ENCODE peak calls at places on chromosome 1, in ten cellular contexts. E, C, S, R, X, F, N, A, I and K are unnamed samples.

GRCh38 chr1:205598841-205599666 is 32.8 kb downstream of the ELK4 start:
- DNase-seq in S (no peak), A (no peak), N (no peak), X (no peak), F (no peak), I (no peak), R (peak), C (peak), E (no peak), K (no peak)

GRCh38 chr1:228000836-228001563 is 5.8 kb upstream of the WNT3A start:
- DNase-seq in X (no peak), S (no peak), A (no peak), I (no peak), E (peak), R (no peak), F (no peak), C (no peak), N (no peak), K (no peak)

GRCh38 chr1:23211955-23212354 is 5.3 kb downstream of the HTR1D start:
- DNase-seq in N (no peak), X (no peak), R (no peak), I (peak), C (no peak), A (no peak), F (no peak), E (no peak), S (no peak), K (no peak)

GRCh38 chr1:42930178-42931107 is 28.2 kb downstream of the SLC2A1 start:
- DNase-seq in A (no peak), X (no peak), S (no peak), N (no peak), E (no peak), C (no peak), F (no peak), I (no peak), R (no peak), K (no peak)

GRCh38 chr1:46747683-46748288 is 28.9 kb upstream of the EFCAB14 start:
- DNase-seq in N (peak), X (peak), S (peak), E (peak), C (peak), R (peak), F (peak), A (peak), I (peak), K (peak)

GRCh38 chr1:84164567-84165021 is 20.5 kb downstream of the PRKACB start:
- DNase-seq in S (no peak), N (no peak), C (peak), R (peak), X (no peak), F (no peak), E (no peak), A (no peak), I (peak), K (no peak)

GRCh38 chr1:117034791-117035290 is 25.3 kb upstream of the TTF2 start:
- DNase-seq in E (no peak), I (no peak), R (no peak), S (no peak), X (no peak), N (no peak), F (no peak), C (no peak), A (no peak), K (no peak)

GRCh38 chr1:171769754-171770153 is 11.7 kb upstream of the METTL13 start:
- DNase-seq in S (no peak), X (no peak), A (no peak), R (no peak), C (no peak), N (no peak), F (no peak), E (no peak), I (no peak), K (no peak)